ENCODE peak calls at places on chromosomes 12 and 14, in four cellular contexts. O is CD8-positive, alpha-beta T cell; P is body of pancreas; T is pancreas. R is an unnamed sample.

GRCh38 chr12:93183940-93184663 is 193.6 kb upstream of the NUDT4 start:
- DNase-seq in O (no peak), P (no peak), T (no peak), R (no peak)

GRCh38 chr14:104106471-104106991 is 21.0 kb downstream of the ASPG start:
- DNase-seq in O (no peak), P (no peak), T (no peak), R (no peak)

GRCh38 chr12:47413806-47414205 is 292.0 kb downstream of the RPAP3 start:
- DNase-seq in O (no peak), P (no peak), T (no peak), R (no peak)

GRCh38 chr12:69687390-69687789 is 11.7 kb downstream of the BEST3 start:
- DNase-seq in O (no peak), P (no peak), T (no peak), R (no peak)

GRCh38 chr14:89720741-89721315 is 233.7 kb downstream of the EFCAB11 start:
- DNase-seq in O (peak; percentile 77), P (peak; percentile 13), T (no peak), R (peak; percentile 75)

GRCh38 chr14:51308872-51309271 is 68.8 kb downstream of the TMX1 start:
- DNase-seq in O (no peak), P (no peak), T (no peak), R (no peak)

GRCh38 chr14:53470351-53471043 is 317.4 kb upstream of the DDHD1 start:
- DNase-seq in O (no peak), P (no peak), T (no peak), R (no peak)

GRCh38 chr12:96247567-96247962 is 53.4 kb downstream of the ELK3 start:
- DNase-seq in O (no peak), P (no peak), T (no peak), R (no peak)

GRCh38 chr14:24784981-24785380 is 151.0 kb upstream of the GZMB start:
- DNase-seq in O (no peak), P (no peak), T (no peak), R (no peak)

GRCh38 chr12:98151105-98151504 is 364.3 kb upstream of the TMPO start:
- DNase-seq in O (no peak), P (no peak), T (no peak), R (no peak)

GRCh38 chr14:21382095-21382494 is 1.7 kb downstream of the SUPT16H start:
- DNase-seq in O (no peak), P (no peak), T (no peak), R (no peak)

DNA sequence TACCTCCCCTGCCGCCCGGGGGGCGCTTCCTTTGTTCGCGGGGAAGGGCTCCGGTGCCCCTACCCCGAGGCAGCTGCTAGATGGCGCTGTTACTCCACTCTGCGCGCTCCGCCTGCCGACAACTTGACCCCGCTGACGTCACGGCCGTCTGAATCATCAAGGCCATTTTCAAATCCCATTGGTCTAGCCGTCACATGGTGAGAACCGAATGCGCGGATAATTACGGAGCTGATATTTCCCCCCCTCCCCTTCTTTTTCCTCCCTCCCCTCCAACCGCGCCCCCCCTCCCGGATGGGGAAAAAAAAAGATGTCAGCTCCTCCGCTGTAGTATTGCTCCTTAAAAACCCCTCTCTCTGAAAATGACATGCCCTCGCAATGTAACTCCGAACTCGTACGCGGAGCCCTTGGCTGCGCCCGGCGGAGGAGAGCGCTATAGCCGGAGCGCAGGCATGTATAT is at the start of gene HOXC10:
- DNase-seq in O (peak; percentile 72), P (peak; percentile 88), T (peak; percentile 86), R (peak; percentile 33)
- H3K27me3 ChIP-seq in O (peaks cover 85% of the 10 kb centered on the region), P (peaks cover 80% of the 10 kb centered on the region), T (peaks cover 55% of the 10 kb centered on the region), R (peaks cover 98% of the 10 kb centered on the region)

DNA sequence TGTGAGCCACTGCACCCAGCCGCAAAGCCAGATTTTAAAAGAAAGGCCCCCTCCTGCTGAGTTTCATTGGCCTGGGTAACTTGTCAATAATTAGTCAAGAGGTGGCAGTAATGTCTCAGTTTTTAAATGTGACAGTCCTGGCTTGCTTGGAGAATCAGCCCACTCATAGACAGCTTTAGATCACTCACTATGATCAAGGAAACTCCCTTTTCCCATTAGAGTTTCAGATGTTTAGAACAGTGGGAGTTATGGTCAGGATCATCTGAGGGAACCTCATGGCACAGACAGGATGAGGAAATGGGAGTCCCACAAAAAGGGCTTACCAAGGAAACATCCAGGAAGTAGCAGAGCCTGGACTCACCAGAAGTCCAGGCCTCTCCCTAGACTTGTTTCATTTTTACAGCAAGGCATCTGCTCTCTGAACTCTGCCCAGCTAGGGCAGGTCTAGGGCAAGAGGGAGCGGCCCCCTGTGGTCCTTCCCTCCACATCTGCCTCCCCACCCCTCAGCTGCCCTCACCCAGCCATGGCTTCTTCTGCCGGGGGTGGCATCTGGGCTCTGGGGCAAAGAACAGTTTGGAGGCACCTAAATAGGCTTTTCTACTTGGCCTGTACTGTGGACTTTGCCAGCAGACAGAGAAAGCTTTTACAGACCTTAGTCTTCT is 11.2 kb downstream of the BCL2L14 start:
- DNase-seq in O (no peak), P (no peak), T (no peak), R (no peak)
- H3K27ac ChIP-seq in O (no peak overlapping the region), P (no peak overlapping the region), T (no peak overlapping the region), R (no peak overlapping the region)

DNA sequence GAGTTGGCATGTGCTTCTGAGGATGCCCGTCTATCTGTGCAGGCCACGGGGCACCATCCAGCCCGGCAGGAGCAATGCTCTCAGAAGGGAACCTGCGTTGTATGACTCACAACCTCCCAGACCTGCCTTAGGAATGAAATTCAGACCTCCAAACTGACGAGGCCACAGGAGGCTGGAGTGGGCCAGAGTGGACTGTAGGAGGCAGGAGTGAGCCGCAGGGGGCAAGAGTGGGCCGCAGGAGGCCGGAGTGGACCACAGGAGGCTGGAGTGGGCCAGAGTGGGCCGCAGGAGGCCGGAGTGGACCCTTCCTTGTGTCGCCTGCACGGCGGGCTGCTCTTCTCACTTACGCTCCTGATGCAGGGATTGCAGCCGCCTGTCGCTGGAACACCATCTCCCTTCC is 11.1 kb upstream of the FBRSL1 start:
- DNase-seq in O (no peak), P (no peak), T (peak; percentile 44), R (no peak)
- H3K27me3 ChIP-seq in O (no peaks in the 10 kb centered on the region), P (no peaks in the 10 kb centered on the region), T (no peaks in the 10 kb centered on the region), R (no peaks in the 10 kb centered on the region)

DNA sequence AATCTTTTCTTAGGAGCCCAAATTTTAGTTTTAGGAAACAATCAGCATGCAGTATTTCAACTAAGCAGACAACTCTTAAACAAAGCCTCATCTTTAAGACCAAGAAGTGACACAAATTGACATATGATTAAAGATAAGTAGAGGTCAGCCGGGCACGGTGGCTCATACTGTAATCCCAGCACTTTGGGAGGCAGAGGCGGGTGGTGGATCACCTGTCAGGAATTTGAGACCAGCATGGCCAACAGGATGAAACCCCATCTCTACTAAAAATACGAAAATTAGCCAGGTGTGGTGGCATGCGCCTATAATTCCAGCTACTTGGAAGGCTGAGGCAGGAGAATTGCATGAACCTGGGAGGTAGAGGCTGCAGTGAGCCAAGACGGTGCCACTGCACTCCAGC is 35.8 kb downstream of the BLTP3B start:
- DNase-seq in O (no peak), P (no peak), T (no peak), R (no peak)
- H3K27ac ChIP-seq in O (no peak overlapping the region), P (no peak overlapping the region), T (no peak overlapping the region), R (no peak overlapping the region)

GRCh38 chr12:103656291-103656690 is 69.2 kb downstream of the STAB2 start:
- DNase-seq in O (no peak), P (no peak), T (no peak), R (no peak)

GRCh38 chr12:103652808-103653207 is 65.7 kb downstream of the STAB2 start:
- DNase-seq in O (no peak), P (no peak), T (no peak), R (no peak)

GRCh38 chr12:103654816-103655215 is 67.7 kb downstream of the STAB2 start:
- DNase-seq in O (no peak), P (no peak), T (no peak), R (no peak)

GRCh38 chr12:103657331-103657730 is 70.3 kb downstream of the STAB2 start:
- DNase-seq in O (no peak), P (no peak), T (no peak), R (no peak)
- H3K27me3 ChIP-seq in O (no peaks in the 10 kb centered on the region), P (no peaks in the 10 kb centered on the region), T (no peaks in the 10 kb centered on the region), R (no peaks in the 10 kb centered on the region)

DNA sequence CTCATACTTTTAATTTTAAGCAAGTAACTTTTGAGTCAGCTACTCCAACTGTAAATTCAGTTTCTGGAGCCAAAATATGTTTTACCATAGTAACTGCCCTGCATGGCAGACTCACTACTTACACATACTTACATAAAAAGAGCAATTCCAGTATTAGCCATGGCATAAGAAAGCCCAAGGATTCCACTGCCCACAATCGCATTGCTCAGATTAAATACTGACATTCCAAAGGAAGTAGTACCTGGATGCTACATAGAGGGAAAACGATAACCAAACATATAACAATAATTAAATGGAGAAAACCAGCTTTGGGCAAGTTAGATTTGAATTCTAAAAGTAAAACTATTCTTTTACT is 2.2 kb downstream of the SLC38A2 start:
- DNase-seq in O (no peak), P (no peak), T (no peak), R (no peak)
- H3K27ac ChIP-seq in O (no peak overlapping the region), P (peak overlapping the region; percentile 96), T (peak overlapping the region; percentile 17), R (no peak overlapping the region)

GRCh38 chr14:38210587-38211257 is 3.0 kb downstream of the SSTR1 start:
- DNase-seq in O (no peak), P (peak; percentile 24), T (peak; percentile 66), R (no peak)
- H3K27me3 ChIP-seq in O (peaks cover 5% of the 10 kb centered on the region), P (no peaks in the 10 kb centered on the region), T (no peaks in the 10 kb centered on the region), R (peaks cover 49% of the 10 kb centered on the region)

R was measured in CD4-positive, alpha-beta T cell.